ENCODE peak calls at places on chromosome 12, in seven cellular contexts. M is pancreas, C is foreskin keratinocyte, B is right lobe of liver, J is SJSA1, L is HCT116, P is heart right ventricle. K is an unnamed sample.

GRCh38 chr12:12016284-12017100 is 54.2 kb upstream of the BCL2L14 start:
- DNase-seq in M (no peak), C (no peak), B (no peak), J (no peak), L (no peak), P (no peak), K (no peak)

GRCh38 chr12:109832534-109833306 is 478 bp downstream of the TRPV4 start:
- DNase-seq in M (no peak), C (no peak), B (peak; percentile 28), J (no peak), L (no peak), P (no peak), K (no peak)

GRCh38 chr12:1234073-1234472 is 243.1 kb downstream of the ERC1 start:
- DNase-seq in M (no peak), C (no peak), B (no peak), J (no peak), L (no peak), P (no peak), K (no peak)

GRCh38 chr12:93857279-93857894 is 180.2 kb downstream of the CRADD start:
- DNase-seq in M (no peak), C (peak; percentile 36), B (no peak), J (no peak), L (no peak), P (no peak), K (no peak)

GRCh38 chr12:22733756-22734155 is 108.8 kb downstream of the ETNK1 start:
- DNase-seq in M (no peak), C (no peak), B (no peak), J (no peak), L (no peak), P (no peak), K (no peak)

GRCh38 chr12:94107910-94108309 is 40.5 kb upstream of the PLXNC1 start:
- DNase-seq in M (no peak), C (no peak), B (no peak), J (no peak), L (no peak), P (no peak), K (no peak)

GRCh38 chr12:6914246-6914947 is at the start of gene ENO2:
- DNase-seq in M (peak; percentile 87), C (peak; percentile 20), B (peak; percentile 82), J (peak; percentile 71), L (no peak), P (peak; percentile 77), K (peak; percentile 90)

GRCh38 chr12:90999946-91000345 is 4.8 kb downstream of the EPYC start:
- DNase-seq in M (no peak), C (peak; percentile 70), B (no peak), J (no peak), L (no peak), P (no peak), K (no peak)

GRCh38 chr12:87816186-87816585 is 213.0 kb downstream of the C12orf50 start:
- DNase-seq in M (no peak), C (no peak), B (no peak), J (no peak), L (no peak), P (no peak), K (no peak)

GRCh38 chr12:71128191-71128590 is 29.6 kb downstream of the TSPAN8 start:
- DNase-seq in M (no peak), C (peak; percentile 22), B (no peak), J (no peak), L (no peak), P (no peak), K (no peak)

GRCh38 chr12:71124833-71125460 is 32.9 kb downstream of the TSPAN8 start:
- DNase-seq in M (no peak), C (no peak), B (no peak), J (no peak), L (no peak), P (no peak), K (no peak)

GRCh38 chr12:71129364-71129763 is 28.4 kb downstream of the TSPAN8 start:
- DNase-seq in M (no peak), C (no peak), B (no peak), J (no peak), L (no peak), P (no peak), K (no peak)

GRCh38 chr12:71125515-71125914 is 32.3 kb downstream of the TSPAN8 start:
- DNase-seq in M (no peak), C (no peak), B (no peak), J (no peak), L (no peak), P (no peak), K (no peak)

GRCh38 chr12:71125949-71126348 is 31.9 kb downstream of the TSPAN8 start:
- DNase-seq in M (no peak), C (no peak), B (no peak), J (no peak), L (no peak), P (no peak), K (no peak)
- H3K27ac ChIP-seq in M (no peak overlapping the region), C (no peak overlapping the region), B (no peak overlapping the region), J (no peak overlapping the region), L (no peak overlapping the region), P (no peak overlapping the region), K (no peak overlapping the region)

DNA sequence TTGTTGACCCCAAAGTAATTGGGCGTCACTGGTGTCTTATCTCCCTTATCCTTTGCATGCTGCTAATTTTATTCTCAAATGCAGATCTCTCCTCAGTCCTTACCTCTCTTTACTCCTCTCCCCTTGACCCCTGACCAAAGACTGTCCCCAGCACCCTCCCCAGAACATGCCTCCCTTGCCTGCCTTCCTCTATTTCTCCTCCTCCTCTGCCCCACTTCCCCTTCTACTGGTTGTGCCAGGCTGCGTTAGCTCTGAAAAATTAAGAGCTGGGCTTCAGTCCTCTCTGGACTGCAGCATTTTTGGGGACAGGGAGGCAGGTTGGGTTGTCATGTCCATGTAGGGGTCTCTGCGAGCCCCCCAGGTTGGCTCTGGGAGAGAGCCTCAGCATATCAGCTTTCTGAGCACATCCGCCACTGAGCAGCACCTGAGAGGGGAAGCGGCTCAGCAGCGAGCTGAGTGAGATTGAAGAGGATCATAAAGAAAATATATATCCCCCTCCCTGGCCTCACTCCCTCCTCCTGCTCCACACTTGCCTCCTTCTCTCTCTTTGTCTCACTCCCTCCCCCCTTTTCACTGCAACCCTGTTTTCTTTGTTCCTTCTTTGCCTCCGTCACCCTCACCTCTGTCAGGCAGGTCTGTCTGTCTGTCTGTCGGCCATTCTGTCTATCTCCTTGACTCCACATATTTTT is 6.4 kb upstream of the CISTR start:
- DNase-seq in M (no peak), C (no peak), B (no peak), J (no peak), L (no peak), P (no peak), K (no peak)
- H3K27me3 ChIP-seq in M (no peaks in the 10 kb centered on the region), C (peaks cover 39% of the 10 kb centered on the region), B (no peaks in the 10 kb centered on the region), J (no peaks in the 10 kb centered on the region), L (peaks cover 6% of the 10 kb centered on the region), P (peaks cover 26% of the 10 kb centered on the region), K (peaks cover 36% of the 10 kb centered on the region)

GRCh38 chr12:57744777-57745484 is at the start of gene TSPAN31:
- DNase-seq in M (peak; percentile 87), C (peak; percentile 98), B (peak; percentile 96), J (no peak), L (peak; percentile 98), P (peak; percentile 95), K (peak; percentile 98)

GRCh38 chr12:57746025-57746424 is 1.2 kb downstream of the TSPAN31 start:
- DNase-seq in M (no peak), C (no peak), B (no peak), J (no peak), L (no peak), P (no peak), K (no peak)

GRCh38 chr12:57744194-57744776 is 554 bp upstream of the TSPAN31 start:
- DNase-seq in M (no peak), C (no peak), B (peak; percentile 62), J (no peak), L (peak; percentile 92), P (peak; percentile 64), K (peak; percentile 87)

GRCh38 chr12:57745485-57745881 is 644 bp downstream of the TSPAN31 start:
- DNase-seq in M (no peak), C (no peak), B (no peak), J (no peak), L (no peak), P (no peak), K (no peak)

GRCh38 chr12:57743769-57744168 is 1.1 kb upstream of the TSPAN31 start:
- DNase-seq in M (no peak), C (no peak), B (no peak), J (no peak), L (no peak), P (no peak), K (no peak)
- H3K27ac ChIP-seq in M (no peak overlapping the region), C (no peak overlapping the region), B (no peak overlapping the region), J (no peak overlapping the region), L (peak overlapping the region; percentile 76), P (no peak overlapping the region), K (no peak overlapping the region)

GRCh38 chr12:52508211-52508610 is 12.0 kb downstream of the KRT5 start:
- DNase-seq in M (no peak), C (no peak), B (no peak), J (peak; percentile 12), L (no peak), P (no peak), K (no peak)
- H3K27me3 ChIP-seq in M (no peaks in the 10 kb centered on the region), C (no peaks in the 10 kb centered on the region), B (no peaks in the 10 kb centered on the region), J (peaks cover 16% of the 10 kb centered on the region), L (no peaks in the 10 kb centered on the region), P (peaks cover 32% of the 10 kb centered on the region), K (peaks cover 10% of the 10 kb centered on the region)